ENCODE peak calls at places on chromosomes 3 and 15, in six cellular contexts. Y, V, Z, A, W and B are unnamed samples.

GRCh38 chr15:29452881-29453731 is 183.5 kb upstream of the NSMCE3 start:
- DNase-seq in A (no peak), W (no peak), V (no peak), Z (no peak), Y (no peak), B (peak)

GRCh38 chr15:93138681-93139080 is 49.7 kb upstream of the RGMA start:
- DNase-seq in W (no peak), A (no peak), V (no peak), Z (no peak), Y (no peak), B (no peak)

GRCh38 chr3:44110643-44111042 is 131.0 kb upstream of the TOPAZ1 start:
- DNase-seq in Z (no peak), V (no peak), Y (no peak), A (no peak), W (no peak), B (peak)

GRCh38 chr15:41022487-41023090 is 69.3 kb downstream of the CHAC1 start:
- DNase-seq in V (no peak), A (no peak), Y (peak), Z (peak), W (peak), B (peak)

GRCh38 chr3:42868841-42869240 is 6.8 kb downstream of the CYP8B1 start:
- DNase-seq in Z (no peak), A (no peak), V (no peak), Y (no peak), W (no peak), B (no peak)

GRCh38 chr3:64173567-64173966 is 51.7 kb downstream of the PRICKLE2 start:
- DNase-seq in Z (no peak), V (no peak), Y (no peak), A (no peak), W (no peak), B (no peak)

GRCh38 chr3:14201881-14202684 is 23.5 kb downstream of the LSM3 start:
- DNase-seq in A (no peak), V (no peak), Y (no peak), Z (no peak), W (no peak), B (no peak)

GRCh38 chr3:152497457-152497856 is 228.7 kb downstream of the MBNL1 start:
- DNase-seq in V (no peak), W (no peak), Z (no peak), A (no peak), Y (no peak), B (no peak)

DNA sequence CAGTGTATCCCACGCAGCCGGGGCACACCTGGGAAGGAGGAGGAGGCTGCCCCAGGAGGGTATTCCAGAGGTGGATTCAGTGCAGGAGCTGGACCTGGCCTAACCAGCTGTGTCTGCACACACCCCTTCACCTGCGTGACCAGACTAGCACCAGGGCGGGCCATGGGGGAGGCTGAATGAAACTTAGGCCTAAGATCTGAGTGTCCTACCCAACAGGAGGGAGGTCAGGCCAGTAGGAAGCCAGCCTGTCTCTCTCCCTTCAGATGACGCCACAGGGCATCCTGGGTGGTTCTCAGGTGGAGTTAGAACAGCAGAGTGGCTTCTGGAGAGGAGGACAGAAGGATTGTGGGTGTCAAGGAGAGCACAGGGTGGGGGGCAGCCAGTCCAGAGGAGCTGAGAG is 3.4 kb upstream of the SEMA3F start:
- DNase-seq in A (no peak), Z (no peak), W (no peak), Y (no peak), V (no peak), B (peak)
- TF ChIP-seq POLR2A in A (no peak), Z (no peak), W (no peak), Y (no peak), V (no peak), B (no peak)

GRCh38 chr3:141412936-141413354 is 44.6 kb downstream of the ZBTB38 start:
- DNase-seq in V (peak), A (peak), Z (no peak), Y (no peak), W (peak), B (peak)

GRCh38 chr3:141413387-141414140 is 45.3 kb downstream of the ZBTB38 start:
- DNase-seq in V (no peak), Y (no peak), Z (no peak), W (no peak), A (no peak), B (no peak)

GRCh38 chr3:141415959-141416358 is 47.7 kb downstream of the ZBTB38 start:
- DNase-seq in Y (no peak), W (no peak), A (no peak), V (no peak), Z (no peak), B (peak)

GRCh38 chr3:141414141-141414689 is 45.9 kb downstream of the ZBTB38 start:
- DNase-seq in W (peak), A (no peak), Y (no peak), V (peak), Z (no peak), B (peak)

DNA sequence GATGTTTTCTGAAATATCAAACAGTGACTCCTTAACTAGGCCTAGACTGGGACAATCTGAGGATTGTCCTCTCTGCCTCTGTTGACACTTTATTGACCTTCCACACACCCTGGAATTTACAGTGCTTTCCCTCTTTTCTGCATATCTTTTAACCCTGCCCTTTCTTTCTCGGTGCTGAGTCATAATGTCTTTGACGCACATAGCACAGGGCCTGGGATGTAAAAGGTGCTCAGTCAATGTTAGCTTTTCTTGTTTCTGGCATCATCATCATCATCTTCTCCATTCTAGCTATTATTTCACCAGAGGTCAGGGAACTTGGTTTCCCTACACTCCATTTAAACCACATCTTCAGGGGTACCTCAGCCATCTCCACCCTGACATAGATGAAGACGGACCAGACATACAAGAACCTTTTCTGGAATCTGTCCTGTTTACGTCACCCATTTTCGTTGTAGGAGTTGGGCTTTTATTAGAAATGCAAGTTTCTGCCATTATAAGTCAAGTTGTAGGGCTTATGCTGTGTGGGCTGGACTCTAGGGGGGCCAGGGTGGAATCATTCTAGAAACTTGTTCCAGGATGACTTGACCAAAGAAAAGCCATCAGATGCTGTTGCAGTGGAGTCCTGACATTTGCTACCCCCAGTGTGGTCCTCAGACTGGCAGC is 46.6 kb downstream of the ZBTB38 start:
- DNase-seq in V (no peak), W (no peak), A (no peak), Z (no peak), Y (no peak), B (no peak)
- TF ChIP-seq POLR2A in V (no peak), W (no peak), A (no peak), Z (no peak), Y (no peak), B (no peak)

GRCh38 chr3:187041362-187042061 is 97.8 kb downstream of the RPL39L start:
- DNase-seq in A (no peak), V (no peak), W (no peak), Y (no peak), Z (no peak), B (no peak)

GRCh38 chr3:187039100-187039722 is 100.1 kb downstream of the RPL39L start:
- DNase-seq in V (no peak), Y (no peak), W (no peak), Z (no peak), A (no peak), B (no peak)

GRCh38 chr3:187040637-187041361 is 98.5 kb downstream of the RPL39L start:
- DNase-seq in W (no peak), Z (no peak), V (no peak), Y (peak), A (no peak), B (no peak)

GRCh38 chr3:187042062-187042745 is 97.1 kb downstream of the RPL39L start:
- DNase-seq in W (no peak), A (no peak), Z (no peak), Y (no peak), V (no peak), B (no peak)

GRCh38 chr3:187039723-187040414 is 99.4 kb downstream of the RPL39L start:
- DNase-seq in W (no peak), A (no peak), V (no peak), Y (no peak), Z (no peak), B (no peak)
- TF ChIP-seq POLR2A in W (no peak), A (no peak), V (no peak), Y (no peak), Z (no peak), B (no peak)

DNA sequence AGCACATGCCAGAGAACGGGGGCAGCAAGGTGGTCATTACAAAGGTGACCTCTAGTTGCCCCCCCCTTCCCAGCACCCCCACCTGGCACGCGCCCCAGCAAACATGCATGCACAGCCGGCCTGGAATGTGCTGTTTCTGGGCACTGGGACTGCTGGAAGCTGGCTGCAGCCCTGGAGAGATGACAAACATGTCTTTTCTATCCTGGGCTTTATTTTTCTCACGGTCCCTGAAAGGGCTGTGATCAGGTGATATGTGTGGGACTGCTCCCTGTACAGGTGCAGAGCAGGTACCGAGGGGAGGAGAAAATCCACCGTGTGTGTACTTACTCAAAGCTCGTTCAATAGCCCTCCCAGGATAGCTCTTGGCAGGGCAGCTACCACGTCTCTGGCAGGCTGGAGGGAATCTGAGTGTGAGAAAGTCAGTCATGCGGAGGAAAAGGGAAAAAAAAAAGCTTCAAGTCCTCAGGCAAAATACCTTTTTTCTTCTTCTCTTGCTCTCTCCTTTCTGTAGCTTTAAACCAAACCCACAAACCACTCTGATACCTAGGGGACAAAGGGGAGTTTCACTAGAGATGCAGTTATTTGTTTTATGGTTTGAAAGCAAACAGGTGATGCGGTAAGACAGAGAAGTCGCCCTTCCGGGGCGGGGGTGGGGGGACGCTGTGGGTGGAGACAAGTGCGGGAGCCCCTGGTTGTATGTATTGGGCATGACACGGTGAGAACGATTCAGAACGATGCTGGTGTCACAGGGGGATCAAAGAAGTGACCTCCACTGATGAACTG is 5.0 kb upstream of the HES1 start:
- DNase-seq in W (no peak), Y (no peak), Z (no peak), V (no peak), A (no peak), B (peak)
- TF ChIP-seq POLR2A in W (no peak), Y (no peak), Z (no peak), V (no peak), A (no peak), B (no peak)

GRCh38 chr3:178536271-178537079 is at the start of gene KCNMB2:
- DNase-seq in V (no peak), W (no peak), A (no peak), Y (no peak), Z (no peak), B (no peak)
- TF ChIP-seq POLR2A in V (no peak), W (no peak), A (no peak), Y (no peak), Z (no peak), B (no peak)

DNA sequence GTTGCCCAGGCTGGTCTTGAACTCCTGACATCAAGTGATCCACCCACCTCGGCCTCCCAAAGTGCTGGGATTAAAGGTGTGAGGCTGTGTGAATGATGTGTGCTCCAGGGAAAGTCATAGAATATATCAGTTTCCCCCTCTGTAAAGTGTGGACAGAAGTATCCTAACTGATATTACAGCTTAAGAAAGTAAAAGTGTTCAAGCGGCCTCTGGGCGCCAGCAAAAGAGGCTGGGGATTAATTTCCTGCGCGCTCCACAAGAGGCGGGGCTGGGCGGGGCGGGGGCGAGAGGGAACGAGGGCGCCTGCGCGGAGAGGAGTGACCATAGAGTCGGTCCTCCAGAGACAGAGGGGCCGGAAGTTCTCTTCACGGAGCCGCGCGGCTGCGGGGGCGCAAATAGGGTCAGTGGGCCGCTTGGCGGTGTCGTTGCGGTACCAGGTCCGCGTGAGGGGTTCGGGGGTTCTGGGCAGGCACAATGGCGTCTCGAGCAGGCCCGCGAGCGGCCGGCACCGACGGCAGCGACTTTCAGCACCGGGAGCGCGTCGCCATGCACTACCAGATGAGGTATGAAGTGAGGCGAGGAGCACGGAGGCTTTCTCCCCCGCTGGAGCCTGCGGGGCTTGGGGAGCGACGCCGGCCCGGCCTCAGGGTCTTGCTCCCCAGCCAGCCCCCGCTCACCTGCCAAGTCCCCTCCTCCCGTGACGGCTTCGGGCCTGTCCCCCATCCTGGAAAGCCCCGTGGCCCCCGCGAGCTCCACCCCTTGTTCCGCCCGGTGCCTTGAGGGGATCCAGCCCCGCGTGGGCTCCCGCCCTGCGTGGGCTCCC is at the start of gene JAGN1:
- DNase-seq in Y (peak), V (peak), Z (peak), A (peak), W (peak), B (peak)
- TF ChIP-seq POLR2A in Y (peak), V (peak), Z (peak), A (peak), W (peak), B (peak)

GRCh38 chr15:96285306-96285705 is 45.2 kb upstream of the NR2F2 start:
- DNase-seq in V (no peak), A (peak), W (peak), Z (no peak), Y (no peak), B (no peak)
- TF ChIP-seq POLR2A in V (no peak), A (no peak), W (no peak), Z (no peak), Y (no peak), B (no peak)

GRCh38 chr15:77602800-77603199 is 29.9 kb downstream of the LINGO1 start:
- DNase-seq in Y (no peak), W (no peak), V (no peak), Z (no peak), A (no peak), B (no peak)

GRCh38 chr15:77597804-77598453 is 34.8 kb downstream of the LINGO1 start:
- DNase-seq in Z (no peak), V (no peak), A (no peak), W (no peak), Y (no peak), B (no peak)

GRCh38 chr15:77599357-77599756 is 33.4 kb downstream of the LINGO1 start:
- DNase-seq in W (no peak), A (no peak), V (no peak), Y (no peak), Z (no peak), B (no peak)

GRCh38 chr15:77596821-77597803 is 35.6 kb downstream of the LINGO1 start:
- DNase-seq in A (no peak), W (no peak), V (no peak), Y (no peak), Z (no peak), B (no peak)

DNA sequence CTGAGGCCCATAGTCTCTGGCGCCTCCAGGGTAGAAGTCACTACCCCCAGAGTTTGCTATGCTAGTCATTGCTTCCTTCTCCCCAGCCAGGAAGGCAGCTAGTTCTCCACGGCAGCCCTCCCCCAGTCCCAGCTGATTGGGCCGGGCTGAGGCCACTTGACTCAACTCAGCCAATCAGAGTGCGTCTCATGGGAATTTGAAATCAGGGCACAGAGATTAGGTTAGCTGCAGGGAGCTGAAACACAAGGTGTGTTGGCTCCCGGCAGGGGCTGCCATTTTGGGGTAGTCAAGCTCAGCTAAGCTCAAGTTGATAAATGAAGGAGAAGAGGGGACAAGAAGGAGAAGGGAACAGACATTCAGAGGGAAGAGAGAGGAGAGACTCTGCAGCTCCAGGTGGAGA is 32.8 kb downstream of the LINGO1 start:
- DNase-seq in Z (no peak), V (peak), W (no peak), A (no peak), Y (peak), B (no peak)
- TF ChIP-seq POLR2A in Z (no peak), V (no peak), W (no peak), A (no peak), Y (no peak), B (no peak)